ENCODE peak calls at places on chromosomes 12 and 14, in eight cellular contexts. V, N, Z, Y, K, F, P and T are unnamed samples.

GRCh38 chr14:68638056-68638816 is 154.6 kb downstream of the ZFP36L1 start:
- DNase-seq in V (no peak), N (no peak), Z (no peak), Y (no peak), K (no peak), F (no peak), P (no peak), T (no peak)

GRCh38 chr14:38256358-38256840 is 506 bp upstream of the CLEC14A start:
- DNase-seq in V (no peak), N (peak), Z (no peak), Y (peak), K (no peak), F (no peak), P (no peak), T (no peak)

GRCh38 chr12:32155041-32155440 is 48.4 kb downstream of the BICD1 start:
- DNase-seq in V (no peak), N (no peak), Z (no peak), Y (no peak), K (no peak), F (no peak), P (no peak), T (no peak)

GRCh38 chr12:58408516-58408915 is 467.1 kb downstream of the ATP23 start:
- DNase-seq in V (no peak), N (no peak), Z (no peak), Y (no peak), K (no peak), F (no peak), P (no peak), T (no peak)

GRCh38 chr12:120323772-120324171 is 3.8 kb downstream of the PLA2G1B start:
- DNase-seq in V (no peak), N (no peak), Z (no peak), Y (no peak), K (no peak), F (no peak), P (no peak), T (no peak)

GRCh38 chr12:12936983-12937491 is 14.9 kb downstream of the GPRC5D start:
- DNase-seq in V (no peak), N (no peak), Z (no peak), Y (no peak), K (no peak), F (no peak), P (no peak), T (no peak)

GRCh38 chr12:18296201-18296908 is 35.0 kb downstream of the PIK3C2G start:
- DNase-seq in V (no peak), N (no peak), Z (no peak), Y (no peak), K (no peak), F (no peak), P (no peak), T (no peak)

GRCh38 chr14:39368261-39368959 is 63.8 kb downstream of the FBXO33 start:
- DNase-seq in V (no peak), N (peak), Z (peak), Y (peak), K (peak), F (no peak), P (no peak), T (peak)

GRCh38 chr14:54606631-54607133 is 39.8 kb downstream of the SAMD4A start:
- DNase-seq in V (no peak), N (no peak), Z (no peak), Y (peak), K (no peak), F (no peak), P (no peak), T (no peak)

GRCh38 chr12:78916845-78917480 is 52.4 kb downstream of the SYT1 start:
- DNase-seq in V (no peak), N (peak), Z (no peak), Y (peak), K (no peak), F (no peak), P (no peak), T (no peak)